ENCODE peak calls at places on chromosome 7, in nine cellular contexts. X is OCI-LY7, J is cardiac muscle cell, R is HFFc6, L is GM12865, I is mammary epithelial cell, N is A549, U is testis, W is lower lobe of right lung. V is an unnamed sample.

GRCh38 chr7:20343211-20343610 is 12.5 kb downstream of the ITGB8 start:
- DNase-seq in W (no peak), X (no peak), R (no peak), I (no peak), U (no peak), L (no peak), N (peak), J (no peak), V (no peak)

GRCh38 chr7:118731854-118732253 is 507.4 kb downstream of the ANKRD7 start:
- DNase-seq in R (no peak), U (no peak), W (no peak), N (peak), I (no peak), L (peak), X (no peak), J (no peak), V (peak)

GRCh38 chr7:3283130-3283704 is 17.8 kb upstream of the SDK1 start:
- DNase-seq in J (no peak), L (no peak), W (no peak), U (no peak), X (no peak), N (no peak), I (peak), R (no peak), V (peak)

GRCh38 chr7:64654796-64655548 is 11.0 kb upstream of the ZNF107 start:
- DNase-seq in I (peak), W (no peak), L (no peak), U (no peak), R (no peak), N (no peak), X (no peak), J (no peak), V (no peak)

GRCh38 chr7:151432658-151433521 is 7.1 kb downstream of the CRYGN start:
- DNase-seq in R (no peak), X (peak), N (no peak), I (peak), J (no peak), U (no peak), W (no peak), L (peak), V (no peak)

GRCh38 chr7:120724448-120724847 is 133.5 kb downstream of the TSPAN12 start:
- DNase-seq in X (no peak), U (no peak), R (no peak), W (no peak), N (no peak), J (no peak), I (no peak), L (no peak), V (no peak)

GRCh38 chr7:131608112-131608498 is 51.7 kb upstream of the PODXL start:
- DNase-seq in U (no peak), R (no peak), L (no peak), W (no peak), J (no peak), I (no peak), N (no peak), X (no peak), V (no peak)

GRCh38 chr7:17405786-17406185 is 107.3 kb downstream of the AHR start:
- DNase-seq in L (no peak), X (no peak), N (peak), W (no peak), R (peak), U (no peak), J (peak), I (peak), V (peak)

GRCh38 chr7:29091722-29092121 is 54.6 kb downstream of the CPVL start:
- DNase-seq in W (no peak), U (no peak), X (no peak), J (peak), N (no peak), I (peak), L (peak), R (no peak), V (no peak)

GRCh38 chr7:75054744-75055527 is 18.7 kb downstream of the RCC1L start:
- DNase-seq in W (peak), I (peak), N (no peak), X (no peak), J (peak), U (no peak), R (peak), L (no peak), V (no peak)

GRCh38 chr7:23530355-23530754 is 1.4 kb downstream of the TRA2A start:
- DNase-seq in I (peak), R (peak), X (peak), J (peak), U (no peak), W (no peak), L (peak), N (peak), V (peak)

GRCh38 chr7:127791790-127792189 is 139.8 kb downstream of the SND1 start:
- DNase-seq in N (no peak), X (no peak), J (peak), W (no peak), I (peak), U (no peak), R (peak), L (no peak), V (peak)

GRCh38 chr7:68440870-68441269 is 1157.4 kb upstream of the AUTS2 start:
- DNase-seq in U (no peak), J (peak), N (no peak), R (no peak), X (peak), W (no peak), L (no peak), I (no peak), V (no peak)

GRCh38 chr7:133945497-133945896 is 181.6 kb upstream of the LRGUK start:
- DNase-seq in N (no peak), X (no peak), R (no peak), W (no peak), L (no peak), J (peak), U (no peak), I (no peak), V (no peak)

GRCh38 chr7:25031432-25031831 is 51.5 kb upstream of the OSBPL3 start:
- DNase-seq in I (peak), W (no peak), R (no peak), X (no peak), U (no peak), L (peak), J (no peak), N (no peak), V (no peak)

GRCh38 chr7:49564379-49564714 is 209.1 kb upstream of the VWC2 start:
- DNase-seq in W (no peak), L (peak), N (no peak), U (no peak), J (no peak), X (no peak), R (no peak), I (no peak), V (no peak)

GRCh38 chr7:104272767-104273384 is 55.5 kb upstream of the LHFPL3 start:
- DNase-seq in U (no peak), J (peak), R (peak), W (no peak), N (peak), X (peak), L (peak), I (peak), V (peak)

GRCh38 chr7:45026984-45027773 is 27.2 kb downstream of the CCM2 start:
- DNase-seq in R (no peak), X (peak), N (no peak), W (no peak), L (peak), J (peak), U (no peak), I (peak), V (no peak)

GRCh38 chr7:87209295-87209924 is 10.1 kb downstream of the TMEM243 start:
- DNase-seq in R (no peak), N (no peak), L (no peak), J (no peak), X (no peak), W (no peak), I (no peak), U (no peak), V (no peak)

GRCh38 chr7:14846405-14846804 is 56.1 kb downstream of the DGKB start:
- DNase-seq in J (no peak), N (no peak), L (no peak), U (no peak), I (no peak), X (no peak), W (no peak), R (no peak), V (no peak)

GRCh38 chr7:149772821-149773425 is 465 bp downstream of the ZNF467 start:
- DNase-seq in I (no peak), R (no peak), U (no peak), L (no peak), N (no peak), J (no peak), W (peak), X (peak), V (peak)

GRCh38 chr7:115043605-115044004 is 121.7 kb downstream of the MDFIC start:
- DNase-seq in W (no peak), I (no peak), X (no peak), L (no peak), R (no peak), N (peak), J (peak), U (no peak), V (no peak)

GRCh38 chr7:2012981-2013380 is 219.8 kb downstream of the MAD1L1 start:
- DNase-seq in U (no peak), N (no peak), W (peak), J (peak), L (no peak), R (peak), X (no peak), I (no peak), V (no peak)

GRCh38 chr7:45699726-45700390 is 125.7 kb downstream of the ADCY1 start:
- DNase-seq in L (no peak), N (no peak), R (no peak), X (no peak), W (no peak), J (no peak), I (no peak), U (peak), V (no peak)

GRCh38 chr7:29629507-29629906 is 65.9 kb downstream of the PRR15 start:
- DNase-seq in R (no peak), J (no peak), N (no peak), I (no peak), U (no peak), W (no peak), L (no peak), X (no peak), V (no peak)

GRCh38 chr7:43196379-43196778 is 83.9 kb downstream of the HECW1 start:
- DNase-seq in L (no peak), N (no peak), U (no peak), R (peak), I (no peak), W (no peak), J (no peak), X (no peak), V (peak)

GRCh38 chr7:118918556-118918955 is 694.1 kb downstream of the ANKRD7 start:
- DNase-seq in W (no peak), N (peak), R (no peak), L (peak), J (peak), I (peak), U (no peak), X (peak), V (peak)

GRCh38 chr7:79420464-79420863 is 33.0 kb downstream of the MAGI2 start:
- DNase-seq in L (no peak), I (peak), R (peak), N (peak), U (no peak), X (no peak), J (peak), W (no peak), V (peak)

GRCh38 chr7:77587276-77587675 is 50.2 kb downstream of the PTPN12 start:
- DNase-seq in X (no peak), R (no peak), L (no peak), N (no peak), I (no peak), U (no peak), J (no peak), W (no peak), V (no peak)

GRCh38 chr7:13276977-13277376 is 589.5 kb downstream of the ARL4A start:
- DNase-seq in X (peak), U (no peak), R (peak), N (peak), I (no peak), J (peak), W (no peak), L (no peak), V (no peak)

GRCh38 chr7:155252388-155252957 is 45.2 kb upstream of the INSIG1 start:
- DNase-seq in L (no peak), J (peak), R (no peak), U (no peak), X (no peak), W (no peak), I (no peak), N (no peak), V (no peak)

GRCh38 chr7:150898475-150899011 is 46.2 kb downstream of the AOC1 start:
- DNase-seq in R (peak), X (peak), I (peak), U (peak), L (peak), W (peak), J (peak), N (peak), V (peak)

GRCh38 chr7:7251742-7252141 is 69.4 kb downstream of the C1GALT1 start:
- DNase-seq in R (no peak), U (no peak), J (no peak), W (no peak), N (no peak), X (peak), I (no peak), L (peak), V (no peak)

GRCh38 chr7:55140221-55140980 is 121.6 kb downstream of the EGFR start:
- DNase-seq in R (no peak), W (no peak), X (no peak), I (peak), J (peak), N (no peak), U (no peak), L (peak), V (peak)

GRCh38 chr7:30225863-30226361 is 58.5 kb upstream of the ZNRF2 start:
- DNase-seq in U (peak), X (peak), I (peak), W (peak), L (peak), J (peak), R (no peak), N (no peak), V (peak)

DNA sequence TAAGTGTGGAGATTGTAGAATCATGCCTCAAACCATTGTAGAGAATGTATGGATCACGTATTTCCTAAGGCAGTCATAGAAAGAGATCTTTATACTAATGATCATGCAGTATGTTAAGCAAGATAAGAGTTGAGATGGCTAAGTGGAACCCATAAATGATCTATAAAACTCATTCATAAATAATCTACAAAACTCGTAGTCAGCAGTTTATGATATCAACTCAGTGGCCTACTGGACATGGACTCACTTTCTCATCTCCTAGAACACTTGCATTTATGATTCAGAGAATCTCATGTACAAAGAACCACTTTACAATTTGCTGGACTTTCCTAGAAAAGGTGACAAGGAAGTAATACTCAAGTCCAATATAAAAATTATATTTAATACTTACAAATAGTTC is 339.6 kb downstream of the PCLO start:
- DNase-seq in L (no peak), R (no peak), W (no peak), I (no peak), U (no peak), N (no peak), J (no peak), X (no peak), V (no peak)
- TF ChIP-seq CTCF in L (no peak), R (no peak), W (no peak), I (no peak), U (no peak), N (no peak), J (no peak), X (no peak), V (no peak)

GRCh38 chr7:40192036-40192435 is 57.2 kb downstream of the SUGCT start:
- DNase-seq in X (no peak), R (no peak), J (peak), N (no peak), L (no peak), W (no peak), I (peak), U (no peak), V (peak)

DNA sequence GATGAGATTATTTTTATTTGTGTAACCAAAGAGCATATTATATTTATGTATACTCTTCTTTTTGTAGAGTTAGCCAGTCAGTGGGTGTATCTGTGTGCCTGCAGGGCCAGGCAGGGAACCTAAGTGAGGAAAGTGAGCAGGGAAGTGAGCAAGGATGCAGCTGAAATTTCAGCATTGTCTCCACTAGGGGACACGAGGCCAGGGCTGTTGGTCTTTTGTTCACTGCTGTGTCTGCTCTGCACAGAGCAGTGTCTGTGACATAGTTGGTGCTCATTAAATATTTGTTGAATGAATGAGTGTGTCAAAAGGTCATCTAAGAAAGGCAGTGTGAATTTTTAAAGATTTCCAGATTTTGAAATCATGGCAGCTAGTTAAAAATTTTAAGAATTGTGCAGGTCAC is 51.8 kb downstream of the SUGCT start:
- DNase-seq in W (no peak), L (no peak), I (no peak), X (no peak), U (no peak), N (peak), R (no peak), J (no peak), V (no peak)
- TF ChIP-seq CTCF in W (no peak), L (no peak), I (no peak), X (no peak), U (no peak), N (no peak), R (peak), J (no peak), V (no peak)

GRCh38 chr7:26151953-26152781 is at the start of gene NFE2L3:
- DNase-seq in R (peak), J (peak), I (peak), L (peak), N (peak), W (peak), U (peak), X (peak), V (peak)
- TF ChIP-seq CTCF in R (peak), J (no peak), I (peak), L (peak), N (no peak), W (no peak), U (peak), X (peak), V (no peak)

GRCh38 chr7:157224627-157225026 is 85.9 kb downstream of the UBE3C start:
- DNase-seq in X (peak), J (peak), L (no peak), W (no peak), R (no peak), I (no peak), N (peak), U (no peak), V (no peak)
- TF ChIP-seq CTCF in X (peak), J (peak), L (no peak), W (no peak), R (no peak), I (peak), N (peak), U (peak), V (peak)

GRCh38 chr7:139752600-139752999 is 25.2 kb downstream of the HIPK2 start:
- DNase-seq in R (no peak), I (no peak), X (no peak), N (no peak), L (no peak), W (no peak), J (no peak), U (no peak), V (no peak)

GRCh38 chr7:139750459-139751095 is 27.2 kb downstream of the HIPK2 start:
- DNase-seq in U (no peak), J (no peak), L (no peak), W (no peak), N (no peak), I (no peak), X (no peak), R (no peak), V (no peak)

GRCh38 chr7:139752148-139752547 is 25.6 kb downstream of the HIPK2 start:
- DNase-seq in X (no peak), U (no peak), L (no peak), J (no peak), R (no peak), N (no peak), W (no peak), I (no peak), V (no peak)

GRCh38 chr7:139753693-139754111 is 24.1 kb downstream of the HIPK2 start:
- DNase-seq in X (no peak), R (no peak), W (no peak), I (no peak), L (no peak), J (no peak), N (no peak), U (no peak), V (no peak)

GRCh38 chr7:139753079-139753692 is 24.6 kb downstream of the HIPK2 start:
- DNase-seq in N (peak), J (no peak), R (no peak), W (no peak), L (no peak), I (no peak), X (no peak), U (no peak), V (no peak)
- TF ChIP-seq CTCF in N (no peak), J (no peak), R (peak), W (no peak), L (peak), I (no peak), X (peak), U (no peak), V (no peak)

DNA sequence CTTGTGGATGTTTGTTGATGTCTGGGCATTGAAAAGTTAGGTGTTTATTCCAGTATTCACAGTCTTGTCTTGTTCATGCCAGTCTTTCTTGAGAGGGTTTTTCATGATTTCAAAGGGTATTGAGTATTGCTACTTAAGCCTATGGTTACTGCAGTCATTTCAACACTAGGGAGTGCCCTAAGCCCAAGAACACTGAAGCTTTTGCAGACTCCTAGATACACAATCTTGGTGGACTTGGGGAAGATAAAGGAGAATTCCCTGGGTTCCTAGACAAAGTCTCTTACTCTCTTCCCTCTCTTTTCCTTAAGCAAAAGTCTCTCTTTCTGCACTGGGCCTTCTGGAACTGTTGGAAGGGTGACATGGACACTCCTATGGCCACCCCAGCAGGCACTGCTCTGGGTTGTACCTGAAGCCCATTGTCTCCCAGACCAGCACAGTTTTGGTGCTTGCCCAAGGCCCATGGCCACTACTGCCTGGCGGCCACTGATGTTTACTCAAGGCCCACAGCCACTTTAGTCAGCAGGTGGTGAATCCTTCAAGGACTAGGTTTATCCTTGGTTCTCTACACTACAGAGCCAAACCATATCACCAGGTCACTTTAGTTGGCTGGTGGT is 24.9 kb downstream of the SAMD9 start:
- DNase-seq in R (peak), U (no peak), J (peak), W (no peak), L (peak), I (peak), N (peak), X (peak), V (peak)
- TF ChIP-seq CTCF in R (peak), U (no peak), J (peak), W (no peak), L (peak), I (peak), N (peak), X (peak), V (peak)

DNA sequence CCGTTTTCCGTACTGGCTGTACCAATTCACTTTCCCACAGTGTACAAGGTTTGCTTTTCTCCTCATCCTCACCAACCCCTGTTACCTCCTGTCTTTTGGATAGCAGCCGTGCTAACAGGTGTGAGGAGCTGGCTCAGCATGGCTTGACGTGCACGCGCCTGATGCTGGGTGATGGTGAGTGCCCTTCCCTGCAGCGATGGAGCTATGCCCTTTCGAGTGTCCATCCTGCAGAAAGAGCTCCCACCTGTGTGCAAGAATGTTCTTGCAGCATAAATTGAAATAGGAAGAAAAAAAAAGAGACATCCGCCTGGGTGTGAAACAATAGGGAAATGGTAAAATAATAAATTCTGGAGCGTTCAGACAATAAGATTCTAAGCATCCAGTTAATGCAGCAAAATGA is 9.5 kb upstream of the UBE3C start:
- DNase-seq in X (no peak), U (no peak), J (no peak), N (peak), I (no peak), L (no peak), W (no peak), R (no peak), V (no peak)
- TF ChIP-seq CTCF in X (no peak), U (no peak), J (no peak), N (no peak), I (no peak), L (no peak), W (no peak), R (no peak), V (no peak)

V was measured in MCF 10A.